ENCODE peak calls at places on chromosomes 13 and 19, in seven cellular contexts. R is breast epithelium, U is GM23338, M is SK-N-SH, S is transverse colon, H is K562, V is suprapubic skin. E is an unnamed sample. For H3K4me1, the result is how much of the 10 kb centered on the place peaks cover.

GRCh38 chr13:50230365-50230978 is 215.2 kb downstream of the KCNRG start:
- DNase-seq in R (no peak), V (no peak), H (no peak), S (no peak), U (no peak), M (no peak), E (no peak)

GRCh38 chr19:2791440-2791839 is 6.1 kb downstream of the THOP1 start:
- DNase-seq in S (no peak), H (no peak), U (peak), M (no peak), V (no peak), R (no peak), E (no peak)

GRCh38 chr13:90613076-90613795 is 734.3 kb upstream of the MIR17HG start:
- DNase-seq in S (no peak), M (no peak), R (no peak), U (no peak), H (no peak), V (no peak), E (no peak)

GRCh38 chr13:77860621-77861020 is 58.0 kb downstream of the EDNRB start:
- DNase-seq in M (no peak), R (no peak), U (no peak), S (no peak), V (no peak), H (no peak), E (no peak)

GRCh38 chr19:2615782-2616181 is 86.7 kb downstream of the GNG7 start:
- DNase-seq in R (no peak), U (no peak), V (no peak), M (no peak), H (no peak), S (no peak), E (no peak)

GRCh38 chr13:85204668-85205344 is 594.4 kb downstream of the SLITRK6 start:
- DNase-seq in M (no peak), S (no peak), U (no peak), R (no peak), H (no peak), V (no peak), E (no peak)

GRCh38 chr13:47114030-47114429 is 217.2 kb upstream of the HTR2A start:
- DNase-seq in V (no peak), U (no peak), M (no peak), H (no peak), R (no peak), S (no peak), E (no peak)

GRCh38 chr19:54014920-54015560 is 23.6 kb downstream of the CACNG6 start:
- DNase-seq in M (no peak), U (no peak), R (no peak), S (no peak), H (no peak), V (no peak), E (no peak)

GRCh38 chr19:35462476-35462953 is 14.5 kb downstream of the FFAR2 start:
- DNase-seq in M (no peak), R (no peak), U (no peak), H (no peak), S (peak), V (no peak), E (no peak)

GRCh38 chr13:75495938-75496337 is 14.0 kb upstream of the TBC1D4 start:
- DNase-seq in M (no peak), H (no peak), V (no peak), R (no peak), S (no peak), U (no peak), E (no peak)

GRCh38 chr19:19480688-19481087 is 34.7 kb downstream of the TSSK6 start:
- DNase-seq in U (no peak), M (no peak), V (peak), R (no peak), H (no peak), S (no peak), E (no peak)

GRCh38 chr13:110332750-110333149 is 25.7 kb downstream of the COL4A2 start:
- DNase-seq in H (no peak), M (no peak), V (no peak), R (no peak), S (no peak), U (no peak), E (no peak)

GRCh38 chr19:14149011-14149410 is 12.6 kb upstream of the ASF1B start:
- DNase-seq in R (no peak), U (no peak), H (no peak), S (no peak), V (no peak), M (no peak), E (no peak)

GRCh38 chr13:27125357-27126282 is 46.0 kb downstream of the USP12 start:
- DNase-seq in H (peak), M (no peak), U (no peak), S (no peak), R (no peak), V (no peak), E (no peak)

GRCh38 chr19:5086725-5087439 is 118.0 kb downstream of the KDM4B start:
- DNase-seq in R (no peak), U (peak), S (no peak), V (no peak), H (no peak), M (peak), E (no peak)

GRCh38 chr19:10760268-10760944 is 42.5 kb downstream of the DNM2 start:
- DNase-seq in R (no peak), H (no peak), S (peak), M (no peak), V (no peak), U (no peak), E (no peak)

GRCh38 chr13:70183041-70183440 is 74.8 kb upstream of the KLHL1 start:
- DNase-seq in H (no peak), R (no peak), S (no peak), M (no peak), U (no peak), V (no peak), E (no peak)

GRCh38 chr19:30711296-30711695 is 339.1 kb downstream of the ZNF536 start:
- DNase-seq in S (no peak), V (no peak), M (peak), R (no peak), U (peak), H (no peak), E (no peak)

GRCh38 chr19:55940306-55940705 is 7.3 kb upstream of the NLRP8 start:
- DNase-seq in M (no peak), U (no peak), H (no peak), S (no peak), R (no peak), V (no peak), E (peak)
- H3K4me1 ChIP-seq in M (under half), U (under half), H (under half), S (under half), R (under half), V (under half), E (under half)

GRCh38 chr19:12782174-12782423 is 6.7 kb upstream of the HOOK2 start:
- DNase-seq in M (no peak), H (no peak), V (peak), U (no peak), R (no peak), S (no peak), E (no peak)

GRCh38 chr19:12783849-12784393 is 7.4 kb upstream of the JUNB start:
- DNase-seq in R (no peak), V (peak), U (no peak), S (peak), M (no peak), H (peak), E (no peak)

GRCh38 chr19:12784394-12784870 is 6.9 kb upstream of the JUNB start:
- DNase-seq in S (no peak), U (no peak), V (no peak), M (no peak), R (no peak), H (peak), E (no peak)

GRCh38 chr19:12782424-12783225 is 7.3 kb upstream of the HOOK2 start:
- DNase-seq in M (peak), R (peak), S (peak), H (peak), V (peak), U (peak), E (no peak)

DNA sequence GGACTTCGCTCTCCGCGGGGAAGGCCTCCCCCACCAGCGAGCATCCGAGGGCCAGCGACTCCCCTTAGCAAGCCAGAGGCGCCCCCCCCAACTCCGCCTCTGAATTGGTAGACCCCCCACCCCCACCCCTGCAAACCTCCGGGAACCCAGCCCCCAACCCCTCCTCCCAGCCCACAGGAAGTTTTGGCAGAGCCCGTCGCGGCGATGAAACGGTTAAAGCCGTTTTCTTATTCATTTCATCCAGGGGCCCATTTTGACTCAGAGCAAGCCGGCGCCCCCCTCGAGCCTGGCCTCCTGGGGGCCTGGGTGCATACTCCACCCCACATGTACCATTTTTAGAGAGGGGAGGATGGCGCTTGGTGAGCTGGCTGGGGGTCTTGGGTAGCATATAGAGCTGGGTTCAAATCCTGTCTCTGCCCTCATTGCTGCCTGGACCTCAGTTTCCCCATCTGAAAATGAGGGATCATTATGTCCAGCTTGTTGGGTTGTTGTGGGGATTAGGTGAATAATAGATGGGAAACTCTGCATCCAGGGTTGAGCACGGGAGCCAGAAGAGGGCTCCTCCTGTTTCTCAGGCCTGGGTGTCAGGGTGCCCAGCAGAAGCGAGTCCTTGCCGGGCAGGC is 7.9 kb upstream of the JUNB start:
- DNase-seq in H (no peak), V (no peak), R (no peak), S (no peak), M (no peak), U (peak), E (no peak)
- H3K27ac ChIP-seq in H (peak), V (peak), R (peak), S (peak), M (peak), U (no peak), E (peak)

GRCh38 chr19:16100524-16100923 is 11.2 kb upstream of the RAB8A start:
- DNase-seq in S (no peak), H (no peak), V (no peak), R (no peak), U (no peak), M (no peak), E (no peak)
- TF ChIP-seq POLR2AphosphoS5 in S (no peak), H (no peak), V (no peak), R (no peak), U (no peak), M (no peak), E (no peak)

GRCh38 chr19:8366121-8366581 is 2.2 kb downstream of the ANGPTL4 start:
- DNase-seq in M (no peak), H (peak), R (no peak), V (no peak), U (no peak), S (no peak), E (no peak)
- H3K4me1 ChIP-seq in M (under half), H (under half), R (under half), V (half or more), U (under half), S (half or more), E (half or more)

DNA sequence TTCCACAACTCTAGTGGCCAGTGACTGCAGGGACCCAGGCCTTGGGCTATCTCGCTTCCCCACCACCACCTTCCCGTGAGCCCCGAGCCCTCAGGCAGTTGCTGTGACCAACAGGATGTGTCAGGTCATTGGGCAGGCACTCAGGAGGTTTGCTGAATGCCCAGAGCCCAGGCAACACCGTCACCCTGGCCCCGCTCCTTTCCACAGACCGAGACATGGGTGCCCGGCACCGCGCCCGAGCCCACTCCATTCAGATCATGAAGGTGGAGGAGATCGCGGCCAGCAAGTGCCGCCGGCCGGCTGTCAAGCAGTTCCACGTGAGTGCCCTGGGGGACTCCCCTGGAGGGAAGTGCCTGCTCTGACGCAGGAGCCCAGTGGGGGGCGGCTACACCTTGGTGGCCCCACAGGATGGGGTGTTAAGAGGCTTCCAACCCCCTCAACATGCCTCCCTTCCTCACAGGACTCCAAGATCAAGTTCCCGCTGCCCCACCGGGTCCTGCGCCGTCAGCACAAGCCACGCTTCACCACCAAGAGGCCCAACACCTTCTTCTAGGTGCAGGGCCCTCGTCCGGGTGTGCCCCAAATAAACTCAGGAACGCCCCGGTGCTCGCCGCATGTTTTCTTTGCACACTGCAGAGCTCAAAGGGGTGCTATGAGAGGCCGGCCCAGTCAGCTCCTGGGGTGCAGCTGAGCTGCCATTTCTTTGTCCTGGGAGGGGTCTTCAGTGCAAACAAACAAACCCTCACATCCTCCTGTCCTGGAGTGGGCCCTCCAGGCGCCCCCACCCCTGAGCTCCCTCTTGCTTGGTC is 3.2 kb downstream of the RPL18A start:
- DNase-seq in M (no peak), H (peak), S (no peak), R (no peak), U (no peak), V (no peak), E (no peak)
- H3K27ac ChIP-seq in M (no peak), H (peak), S (no peak), R (no peak), U (peak), V (no peak), E (peak)

DNA sequence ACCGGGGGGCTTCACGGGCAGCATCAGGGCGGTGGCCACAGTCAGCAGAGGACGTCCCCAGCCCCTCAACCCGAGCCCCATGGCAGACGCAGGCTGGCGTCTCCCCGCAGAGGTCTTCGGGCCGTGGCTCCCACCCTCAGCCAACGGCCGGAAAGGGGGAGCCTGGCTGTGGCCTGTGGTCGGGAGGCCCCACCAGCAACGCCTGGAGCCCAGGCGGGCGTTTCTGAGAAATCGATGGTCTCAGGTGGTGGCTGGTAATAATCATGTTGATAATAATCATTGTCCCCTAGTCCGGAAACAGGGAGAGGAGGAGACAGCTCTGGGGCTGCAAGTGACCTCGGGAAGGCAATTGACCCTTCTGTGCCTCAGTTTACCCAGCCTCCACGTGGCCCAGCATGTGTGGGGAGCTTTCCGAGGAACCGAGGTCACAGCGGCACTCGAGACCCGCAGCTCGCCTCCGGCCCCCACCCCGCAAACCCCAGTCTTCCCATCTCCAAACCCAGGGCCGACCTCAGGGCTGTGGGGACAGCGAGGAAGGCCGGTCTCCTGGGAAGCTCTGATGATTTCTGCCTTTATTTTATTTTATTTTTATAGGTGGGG is at the start of gene PRSS57:
- DNase-seq in H (no peak), S (no peak), R (no peak), M (no peak), V (no peak), U (no peak), E (no peak)
- TF ChIP-seq POLR2AphosphoS5 in H (no peak), S (no peak), R (no peak), M (no peak), V (no peak), U (no peak), E (no peak)

GRCh38 chr19:7832781-7833180 is 2.8 kb downstream of the EVI5L start:
- DNase-seq in H (no peak), R (no peak), S (no peak), U (no peak), V (no peak), M (no peak), E (no peak)
- H3K4me1 ChIP-seq in H (under half), R (under half), S (under half), U (under half), V (under half), M (under half), E (under half)

GRCh38 chr13:99224019-99224418 is 23.4 kb downstream of the UBAC2 start:
- DNase-seq in H (no peak), S (no peak), M (no peak), V (no peak), U (no peak), R (no peak), E (peak)
- H3K27ac ChIP-seq in H (no peak), S (no peak), M (no peak), V (no peak), U (no peak), R (no peak), E (no peak)

GRCh38 chr13:44196186-44196751 is 177.4 kb upstream of the SERP2 start:
- DNase-seq in S (no peak), V (no peak), U (no peak), R (no peak), H (no peak), M (no peak), E (peak)

GRCh38 chr13:44197791-44198770 is 175.5 kb upstream of the SERP2 start:
- DNase-seq in H (no peak), U (no peak), V (no peak), M (no peak), S (no peak), R (no peak), E (peak)

GRCh38 chr13:44193731-44194130 is 179.9 kb upstream of the SERP2 start:
- DNase-seq in R (no peak), H (no peak), M (no peak), S (no peak), V (no peak), U (no peak), E (peak)

GRCh38 chr13:44198826-44199225 is 174.8 kb upstream of the SERP2 start:
- DNase-seq in U (no peak), M (no peak), V (no peak), S (no peak), R (no peak), H (no peak), E (no peak)

DNA sequence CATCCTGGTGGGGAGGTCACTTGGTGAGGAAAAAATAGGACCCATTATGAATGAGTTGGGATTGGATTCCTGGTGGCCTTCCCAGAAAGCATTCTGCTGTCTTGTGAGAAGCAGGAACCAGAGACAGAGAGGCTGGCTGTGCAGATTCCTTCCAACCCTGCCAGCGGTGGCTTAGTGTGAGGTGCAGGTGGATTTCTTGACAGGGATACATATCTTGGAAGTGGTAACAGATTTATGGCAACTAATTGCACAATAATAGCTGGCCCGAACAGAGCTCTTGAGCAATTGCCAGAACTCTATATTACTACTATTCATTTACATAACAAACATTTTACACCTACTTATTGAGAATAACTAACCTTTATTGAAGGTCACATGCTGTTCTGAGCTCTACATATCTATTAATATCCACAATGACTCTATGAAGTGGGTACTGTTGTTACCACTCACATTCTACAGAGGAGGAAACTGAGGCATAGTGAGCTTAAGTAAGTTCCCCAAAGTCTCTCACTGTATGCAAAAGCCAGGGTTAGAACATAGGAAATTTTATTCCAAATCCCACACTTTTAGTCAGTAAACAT is 173.9 kb upstream of the SERP2 start:
- DNase-seq in M (no peak), S (no peak), R (no peak), H (no peak), V (no peak), U (no peak), E (no peak)
- TF ChIP-seq POLR2AphosphoS5 in M (no peak), S (no peak), R (peak), H (no peak), V (no peak), U (no peak), E (peak)

GRCh38 chr13:74047925-74048324 is 86.3 kb downstream of the KLF12 start:
- DNase-seq in U (no peak), H (no peak), S (peak), M (no peak), R (no peak), V (no peak), E (no peak)
- H3K4me1 ChIP-seq in U (under half), H (under half), S (under half), M (under half), R (under half), V (under half), E (under half)